ENCODE peak calls at places on chromosomes 5 and 9, in four cellular contexts. L, E, N and P are unnamed samples.
A peak's percentile ranks its signal among the peaks of the same experiment; 100 is the strongest.

GRCh38 chr9:81035601-81036000 is 653.7 kb downstream of the TLE1 start:
- DNase-seq in L (no peak), E (no peak), N (no peak), P (no peak)

GRCh38 chr9:79581794-79582193 is 10.0 kb downstream of the TLE4 start:
- DNase-seq in L (peak; percentile 41), E (no peak), N (no peak), P (no peak)

GRCh38 chr5:126883801-126884200 is 106.9 kb downstream of the LMNB1 start:
- DNase-seq in L (no peak), E (no peak), N (no peak), P (no peak)

GRCh38 chr9:116944714-116945534 is 257.8 kb downstream of the TRIM32 start:
- DNase-seq in L (no peak), E (no peak), N (no peak), P (no peak)

GRCh38 chr5:119022017-119022745 is 33.8 kb upstream of the DTWD2 start:
- DNase-seq in L (no peak), E (no peak), N (no peak), P (no peak)

GRCh38 chr9:124355941-124356744 is 59.1 kb downstream of the PSMB7 start:
- DNase-seq in L (no peak), E (no peak), N (no peak), P (no peak)

GRCh38 chr5:172770374-172770674 is 671 bp downstream of the DUSP1 start:
- DNase-seq in L (no peak), E (no peak), N (no peak), P (no peak)

GRCh38 chr9:8863886-8864881 is 1064.6 kb upstream of the DMAC1 start:
- DNase-seq in L (no peak), E (no peak), N (no peak), P (no peak)

GRCh38 chr5:158026248-158027031 is 167.5 kb upstream of the CLINT1 start:
- DNase-seq in L (no peak), E (no peak), N (no peak), P (no peak)

GRCh38 chr5:81156732-81157131 is 76.4 kb upstream of the CKMT2 start:
- DNase-seq in L (no peak), E (no peak), N (peak; percentile 20), P (no peak)

GRCh38 chr5:158155087-158155486 is 296.1 kb upstream of the CLINT1 start:
- DNase-seq in L (no peak), E (no peak), N (no peak), P (no peak)

GRCh38 chr9:68710082-68710481 is 5.0 kb downstream of the PIP5K1B start:
- DNase-seq in L (no peak), E (no peak), N (no peak), P (no peak)

GRCh38 chr9:128438343-128439109 is 17.3 kb upstream of the ODF2 start:
- DNase-seq in L (peak; percentile 68), E (peak; percentile 92), N (no peak), P (peak; percentile 97)

GRCh38 chr9:35733109-35733541 is 659 bp downstream of the CREB3 start:
- DNase-seq in L (peak; percentile 60), E (peak; percentile 28), N (no peak), P (peak; percentile 63)
- TF ChIP-seq TCF7 in L (no peak), E (no peak), N (no peak), P (no peak)

DNA sequence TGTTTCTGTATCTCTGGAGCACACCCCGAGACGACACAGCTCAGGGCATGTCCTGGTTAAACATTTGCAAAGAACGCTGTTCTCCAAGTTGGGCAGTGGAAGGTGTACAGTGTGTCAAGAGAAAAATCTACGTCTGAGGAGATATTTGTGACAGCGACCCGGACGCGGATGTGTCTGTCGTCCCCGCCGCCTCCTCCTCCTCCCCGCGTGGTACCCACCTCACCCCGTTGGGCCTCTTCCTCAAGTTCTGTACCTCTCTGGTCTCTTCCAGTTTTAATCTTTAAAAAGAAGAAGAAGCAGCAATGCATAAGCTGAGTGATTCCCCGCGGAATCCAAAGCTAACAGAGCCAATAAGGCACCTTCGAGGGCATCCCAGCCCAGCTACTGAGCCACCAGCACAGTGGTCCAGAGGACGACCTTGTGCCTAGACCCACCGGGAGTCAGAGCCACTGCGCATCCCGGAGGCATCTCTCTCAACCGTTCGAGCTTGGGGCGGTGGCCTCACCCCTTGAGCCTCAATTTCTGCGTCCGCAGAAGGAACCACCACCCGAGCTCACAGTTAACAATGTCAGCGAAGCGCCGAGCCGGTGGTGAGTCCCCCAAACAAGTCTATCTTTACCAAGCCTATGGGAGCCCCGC is 467 bp downstream of the C9orf78 start:
- DNase-seq in L (peak; percentile 7), E (no peak), N (no peak), P (no peak)
- TF ChIP-seq TCF7 in L (no peak), E (no peak), N (no peak), P (no peak)

DNA sequence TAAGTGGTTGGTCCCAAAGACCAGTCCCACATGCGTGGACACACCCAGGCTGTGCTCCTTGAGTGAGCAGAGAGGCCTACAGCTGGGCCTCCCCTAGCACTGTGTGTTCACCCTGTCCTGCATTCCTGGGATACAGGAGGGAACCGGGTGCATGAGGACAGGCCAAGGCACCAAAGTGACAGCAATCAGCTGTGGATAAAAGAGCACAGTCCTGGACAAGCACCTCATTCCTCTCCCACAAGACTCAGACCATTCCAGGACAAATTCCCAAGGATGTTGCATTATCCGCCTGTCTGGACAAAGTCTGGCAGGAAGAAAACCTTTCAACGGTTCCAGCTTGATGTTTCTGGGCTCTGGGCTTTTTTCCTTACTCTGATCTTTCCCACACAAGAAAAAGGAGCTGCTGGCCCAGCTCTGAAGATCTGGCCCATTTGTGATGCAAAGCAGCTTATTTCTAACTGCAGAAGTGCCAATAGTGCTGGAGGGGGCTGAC is 273.2 kb downstream of the ENC1 start:
- DNase-seq in L (no peak), E (no peak), N (no peak), P (no peak)
- TF ChIP-seq TCF7 in L (no peak), E (no peak), N (no peak), P (no peak)

GRCh38 chr5:29085142-29085541 is 2046.8 kb upstream of the CDH9 start:
- DNase-seq in L (no peak), E (no peak), N (no peak), P (no peak)
- TF ChIP-seq TCF7 in L (no peak), E (no peak), N (no peak), P (no peak)

GRCh38 chr5:153546566-153546965 is 56.1 kb downstream of the GRIA1 start:
- DNase-seq in L (no peak), E (no peak), N (no peak), P (no peak)
- TF ChIP-seq TCF7 in L (no peak), E (no peak), N (no peak), P (no peak)

DNA sequence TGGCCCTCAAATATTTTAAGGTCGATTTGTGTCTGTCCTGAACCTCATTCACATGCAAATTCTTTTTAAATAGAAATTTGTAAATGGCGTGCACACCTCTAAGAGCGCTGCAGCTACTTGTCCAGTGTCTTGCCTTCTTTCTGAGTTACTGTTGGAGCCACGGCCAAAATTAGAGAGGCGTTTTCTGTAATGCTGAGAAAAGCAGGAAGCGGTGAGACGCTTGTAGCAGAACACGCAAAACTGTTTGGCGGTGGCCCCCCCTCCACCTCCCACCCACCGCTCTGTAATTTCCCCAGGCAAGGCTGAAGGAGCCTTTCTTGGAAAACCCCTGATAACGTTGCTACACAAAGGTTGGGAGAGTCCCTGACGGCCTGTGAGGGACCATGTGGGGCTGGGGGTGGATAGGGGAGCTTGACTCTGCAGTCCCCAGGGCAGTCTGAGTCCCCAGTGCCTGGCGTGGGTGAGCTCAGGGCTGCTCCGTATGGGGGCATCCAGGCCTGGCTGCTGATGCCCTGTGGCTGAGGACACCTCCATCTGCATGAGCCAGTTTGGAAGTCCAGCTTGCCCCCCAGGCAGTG is 96.5 kb downstream of the GADD45G start:
- DNase-seq in L (no peak), E (no peak), N (peak; percentile 73), P (no peak)
- TF ChIP-seq TCF7 in L (no peak), E (no peak), N (no peak), P (no peak)

GRCh38 chr9:107489687-107490605 is at the start of gene KLF4:
- DNase-seq in L (peak; percentile 62), E (peak; percentile 96), N (no peak), P (peak; percentile 80)

GRCh38 chr9:107488400-107489143 is 997 bp downstream of the KLF4 start:
- DNase-seq in L (no peak), E (peak; percentile 16), N (no peak), P (peak; percentile 46)

GRCh38 chr9:107486674-107487520 is 2.7 kb downstream of the KLF4 start:
- DNase-seq in L (no peak), E (no peak), N (no peak), P (peak; percentile 40)

GRCh38 chr9:107489144-107489673 is 360 bp downstream of the KLF4 start:
- DNase-seq in L (no peak), E (no peak), N (no peak), P (no peak)

GRCh38 chr9:107487521-107488399 is 1.8 kb downstream of the KLF4 start:
- DNase-seq in L (no peak), E (no peak), N (no peak), P (peak; percentile 75)
- TF ChIP-seq TCF7 in L (no peak), E (no peak), N (no peak), P (no peak)

GRCh38 chr9:125544988-125545651 is 161.9 kb downstream of the MAPKAP1 start:
- DNase-seq in L (no peak), E (no peak), N (no peak), P (no peak)
- TF ChIP-seq TCF7 in L (no peak), E (no peak), N (no peak), P (no peak)

GRCh38 chr5:139637438-139638089 is 10.6 kb upstream of the CXXC5 start:
- DNase-seq in L (peak; percentile 78), E (peak; percentile 88), N (no peak), P (peak; percentile 79)

GRCh38 chr5:139639619-139640431 is 8.3 kb upstream of the CXXC5 start:
- DNase-seq in L (no peak), E (no peak), N (no peak), P (no peak)

GRCh38 chr5:139636975-139637408 is 11.2 kb upstream of the CXXC5 start:
- DNase-seq in L (no peak), E (no peak), N (peak; percentile 80), P (no peak)

GRCh38 chr5:139638736-139639618 is 9.2 kb upstream of the CXXC5 start:
- DNase-seq in L (no peak), E (peak; percentile 23), N (no peak), P (no peak)

DNA sequence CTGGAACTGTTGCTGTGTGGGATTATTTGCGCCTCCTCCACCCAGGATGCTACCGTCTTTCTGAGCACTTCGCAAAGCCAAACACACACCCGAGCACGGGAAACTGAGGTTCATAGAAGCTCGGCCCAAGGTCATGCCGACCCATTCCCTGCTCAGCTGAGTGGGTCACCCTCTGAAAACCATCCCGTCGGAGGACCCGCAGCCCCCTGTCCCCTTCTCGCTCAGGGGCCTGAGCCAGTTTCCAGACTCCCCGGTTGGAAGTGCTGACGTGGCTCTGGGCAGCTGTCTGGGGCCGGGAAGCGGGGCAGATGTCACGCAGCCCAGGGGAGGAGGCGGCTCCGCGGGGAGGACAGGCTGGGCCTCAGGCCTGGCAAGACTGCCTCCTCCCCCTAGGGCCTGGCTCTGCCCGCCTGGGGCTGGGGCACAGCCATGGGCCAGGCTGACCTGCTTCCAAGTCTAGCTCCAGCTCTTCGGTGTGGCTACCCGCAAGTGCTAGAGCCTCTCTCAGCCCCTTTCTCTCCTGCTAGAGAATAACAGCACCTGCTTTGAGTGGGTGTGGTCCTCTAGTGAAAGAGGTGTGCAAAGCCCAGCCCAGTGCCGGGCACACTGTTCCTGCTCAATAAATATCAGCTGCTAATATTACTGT is 9.9 kb upstream of the CXXC5 start:
- DNase-seq in L (no peak), E (peak; percentile 58), N (no peak), P (peak; percentile 54)
- TF ChIP-seq TCF7 in L (no peak), E (no peak), N (no peak), P (no peak)

GRCh38 chr9:72442212-72442607 is 77.2 kb upstream of the ZFAND5 start:
- DNase-seq in L (peak; percentile 41), E (no peak), N (no peak), P (no peak)
- TF ChIP-seq TCF7 in L (no peak), E (no peak), N (no peak), P (no peak)